ENCODE peak calls at places on chromosomes 7 and 10, in five cellular contexts. H is Panc1, K is fibroblast of mammary gland, N is HL-60, U is astrocyte of the spinal cord. E is an unnamed sample.

GRCh38 chr7:101608772-101609713 is 20.1 kb downstream of the MYL10 start:
- DNase-seq in N (no peak), U (no peak), K (no peak), H (no peak), E (no peak)

GRCh38 chr10:61001731-61002122 is 57.7 kb upstream of the RHOBTB1 start:
- DNase-seq in H (no peak), K (no peak), N (no peak), U (no peak), E (no peak)

GRCh38 chr7:139589474-139589873 is 66.0 kb downstream of the CLEC2L start:
- DNase-seq in U (no peak), K (peak), N (no peak), H (no peak), E (no peak)

GRCh38 chr7:149171894-149172533 is 23.3 kb upstream of the ZNF282 start:
- DNase-seq in K (peak), N (no peak), H (no peak), U (no peak), E (no peak)

GRCh38 chr10:130553846-130554245 is 417.7 kb downstream of the GLRX3 start:
- DNase-seq in K (no peak), N (no peak), H (no peak), U (no peak), E (no peak)

GRCh38 chr7:108094375-108094774 is 35.8 kb downstream of the LAMB4 start:
- DNase-seq in H (no peak), U (peak), K (peak), N (no peak), E (peak)

GRCh38 chr10:110176626-110177025 is 30.8 kb upstream of the MXI1 start:
- DNase-seq in K (no peak), U (no peak), N (no peak), H (no peak), E (no peak)

GRCh38 chr7:27868117-27868516 is 128.2 kb downstream of the TAX1BP1 start:
- DNase-seq in N (no peak), K (peak), U (no peak), H (no peak), E (peak)

GRCh38 chr7:14720792-14721191 is 181.8 kb downstream of the DGKB start:
- DNase-seq in K (peak), U (no peak), H (no peak), N (no peak), E (peak)

GRCh38 chr10:5625992-5626777 is 40.2 kb downstream of the ASB13 start:
- DNase-seq in U (no peak), K (no peak), N (no peak), H (no peak), E (no peak)

GRCh38 chr10:279232-279631 is 144.0 kb downstream of the ZMYND11 start:
- DNase-seq in U (no peak), K (no peak), H (no peak), N (no peak), E (no peak)

GRCh38 chr7:72326365-72326764 is 85.8 kb downstream of the CALN1 start:
- DNase-seq in K (no peak), U (no peak), H (no peak), N (no peak), E (no peak)

GRCh38 chr7:86947956-86948355 is 111.5 kb downstream of the ELAPOR2 start:
- DNase-seq in U (no peak), H (no peak), N (no peak), K (no peak), E (peak)

GRCh38 chr7:37987732-37988131 is 67.3 kb downstream of the EPDR1 start:
- DNase-seq in N (peak), U (peak), K (peak), H (no peak), E (no peak)

GRCh38 chr10:123009105-123009805 is 449 bp downstream of the ACADSB start:
- DNase-seq in K (peak), U (peak), H (no peak), N (peak), E (no peak)

GRCh38 chr10:85319826-85320225 is 991.4 kb downstream of the CCSER2 start:
- DNase-seq in U (no peak), N (no peak), H (no peak), K (no peak), E (no peak)

GRCh38 chr10:14688606-14689005 is 86.1 kb downstream of the FAM107B start:
- DNase-seq in K (peak), U (peak), N (no peak), H (no peak), E (peak)

GRCh38 chr10:61752111-61753011 is 89.6 kb downstream of the CABCOCO1 start:
- DNase-seq in U (peak), K (peak), H (no peak), N (no peak), E (peak)

GRCh38 chr10:18719811-18720210 is 60.6 kb downstream of the ARL5B start:
- DNase-seq in K (peak), U (no peak), N (no peak), H (no peak), E (peak)

GRCh38 chr10:48309711-48310226 is 3.3 kb downstream of the MAPK8 start:
- DNase-seq in N (no peak), U (peak), K (peak), H (peak), E (peak)
- TF ChIP-seq CTCF in N (no peak), U (no peak), K (no peak), H (peak), E (peak)

GRCh38 chr10:29537799-29538198 is 97.0 kb downstream of the SVIL start:
- DNase-seq in U (no peak), K (no peak), H (no peak), N (no peak), E (no peak)

GRCh38 chr10:29533696-29534285 is 101.0 kb downstream of the SVIL start:
- DNase-seq in U (no peak), N (no peak), H (no peak), K (peak), E (peak)

GRCh38 chr10:29534590-29534989 is 100.2 kb downstream of the SVIL start:
- DNase-seq in K (no peak), N (no peak), H (no peak), U (no peak), E (no peak)

GRCh38 chr10:29535012-29535777 is 99.6 kb downstream of the SVIL start:
- DNase-seq in H (peak), U (peak), N (no peak), K (peak), E (peak)

GRCh38 chr10:29535778-29536459 is 98.9 kb downstream of the SVIL start:
- DNase-seq in N (no peak), K (no peak), U (no peak), H (no peak), E (no peak)
- TF ChIP-seq CTCF in N (no peak), K (no peak), U (no peak), H (peak), E (no peak)

DNA sequence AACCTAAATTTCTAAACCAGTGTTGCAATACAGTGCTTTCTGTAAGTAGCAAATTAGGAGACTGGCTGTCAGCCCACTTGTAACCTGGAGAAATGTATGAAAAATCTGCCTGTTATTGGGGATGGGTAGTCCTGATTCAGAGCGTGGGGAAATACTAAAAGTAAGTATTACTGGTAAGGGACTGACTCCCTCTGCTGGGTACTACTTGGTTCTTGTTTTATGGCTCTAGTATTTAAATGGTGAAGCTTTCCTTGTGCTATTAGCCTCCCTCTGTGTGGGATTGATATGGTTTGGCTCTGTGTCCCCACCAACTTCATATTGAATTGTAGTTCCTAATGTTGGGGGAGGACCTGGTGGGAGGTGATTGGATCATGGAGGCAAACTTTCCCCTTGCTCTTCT is 886.1 kb downstream of the SORCS1 start:
- DNase-seq in N (no peak), H (no peak), U (no peak), K (no peak), E (peak)
- TF ChIP-seq CTCF in N (no peak), H (no peak), U (no peak), K (no peak), E (peak)

GRCh38 chr10:114087655-114088054 is 44.0 kb downstream of the ADRB1 start:
- DNase-seq in N (no peak), H (no peak), U (no peak), K (no peak), E (no peak)
- TF ChIP-seq CTCF in N (no peak), H (no peak), U (no peak), K (no peak), E (no peak)

GRCh38 chr7:3063016-3063753 is 19.5 kb upstream of the CARD11 start:
- DNase-seq in N (no peak), H (no peak), K (no peak), U (no peak), E (no peak)

GRCh38 chr7:3065724-3066143 is 22.1 kb upstream of the CARD11 start:
- DNase-seq in U (peak), H (peak), K (peak), N (peak), E (no peak)

GRCh38 chr7:3066506-3066905 is 22.8 kb upstream of the CARD11 start:
- DNase-seq in U (no peak), K (no peak), N (no peak), H (no peak), E (no peak)

GRCh38 chr7:3067193-3067592 is 23.5 kb upstream of the CARD11 start:
- DNase-seq in N (no peak), K (no peak), H (no peak), U (no peak), E (no peak)

GRCh38 chr7:3064077-3064476 is 20.4 kb upstream of the CARD11 start:
- DNase-seq in H (no peak), K (no peak), U (no peak), N (no peak), E (no peak)
- TF ChIP-seq CTCF in H (no peak), K (no peak), U (no peak), N (no peak), E (no peak)

E was measured in AG10803.